ENCODE peak calls at places on chromosomes 12 and 14, in five cellular contexts. X, Q, E, W and V are unnamed samples.
A peak's percentile ranks its signal among the peaks of the same experiment; 100 is the strongest.

GRCh38 chr14:61381589-61381988 is 60.2 kb downstream of the PRKCH start:
- DNase-seq in E (no peak), X (no peak), Q (no peak), W (no peak), V (no peak)

GRCh38 chr14:30272848-30273563 is 286.0 kb upstream of the G2E3 start:
- DNase-seq in W (no peak), E (no peak), Q (no peak), X (no peak), V (no peak)

GRCh38 chr12:56212360-56212759 is 9.4 kb downstream of the RNF41 start:
- DNase-seq in E (no peak), W (no peak), Q (no peak), X (no peak), V (no peak)

GRCh38 chr14:93655078-93655750 is 133.1 kb downstream of the PRIMA1 start:
- DNase-seq in W (no peak), Q (peak; percentile 60), E (no peak), X (no peak), V (no peak)

GRCh38 chr12:6959376-6960290 is 8.5 kb downstream of the PTPN6 start:
- DNase-seq in X (peak; percentile 67), E (no peak), Q (no peak), W (no peak), V (no peak)

GRCh38 chr12:46361667-46362034 is 10.9 kb downstream of the SLC38A2 start:
- DNase-seq in E (no peak), X (no peak), W (no peak), Q (no peak), V (no peak)

GRCh38 chr14:75697371-75697770 is 36.3 kb downstream of the TTLL5 start:
- DNase-seq in Q (no peak), X (no peak), E (no peak), W (no peak), V (no peak)

GRCh38 chr12:29674463-29674862 is 109.3 kb downstream of the TMTC1 start:
- DNase-seq in Q (no peak), W (no peak), X (no peak), E (no peak), V (no peak)

GRCh38 chr12:67096533-67097318 is 172.4 kb upstream of the CAND1 start:
- DNase-seq in X (no peak), Q (no peak), W (no peak), E (no peak), V (no peak)

GRCh38 chr12:45893240-45893639 is 97.1 kb downstream of the SCAF11 start:
- DNase-seq in E (no peak), Q (peak; percentile 13), W (no peak), X (no peak), V (no peak)

GRCh38 chr12:69966839-69967238 is 141.8 kb downstream of the MYRFL start:
- DNase-seq in Q (no peak), X (no peak), E (no peak), W (peak; percentile 41), V (no peak)

GRCh38 chr14:55580401-55581010 is 499 bp downstream of the KTN1 start:
- DNase-seq in E (peak; percentile 47), W (peak; percentile 36), X (peak; percentile 64), Q (no peak), V (peak; percentile 41)

GRCh38 chr14:71235865-71236264 is 328.6 kb downstream of the PCNX1 start:
- DNase-seq in X (peak; percentile 76), E (no peak), W (no peak), Q (no peak), V (no peak)

GRCh38 chr14:93430889-93431670 is at the start of gene UNC79:
- DNase-seq in W (no peak), Q (no peak), E (no peak), X (no peak), V (no peak)

GRCh38 chr12:10211101-10211974 is 1.3 kb upstream of the GABARAPL1 start:
- DNase-seq in W (no peak), E (no peak), Q (no peak), X (peak; percentile 66), V (no peak)

GRCh38 chr12:94803939-94804338 is 153.6 kb upstream of the TMCC3 start:
- DNase-seq in E (no peak), W (no peak), X (no peak), Q (no peak), V (no peak)

GRCh38 chr14:34355584-34356266 is 106.3 kb downstream of the SPTSSA start:
- DNase-seq in X (no peak), Q (peak; percentile 45), W (no peak), E (no peak), V (no peak)

GRCh38 chr12:50765325-50765911 is 1.5 kb downstream of the ATF1 start:
- DNase-seq in E (peak; percentile 57), W (peak; percentile 34), X (no peak), Q (peak; percentile 50), V (peak; percentile 35)

DNA sequence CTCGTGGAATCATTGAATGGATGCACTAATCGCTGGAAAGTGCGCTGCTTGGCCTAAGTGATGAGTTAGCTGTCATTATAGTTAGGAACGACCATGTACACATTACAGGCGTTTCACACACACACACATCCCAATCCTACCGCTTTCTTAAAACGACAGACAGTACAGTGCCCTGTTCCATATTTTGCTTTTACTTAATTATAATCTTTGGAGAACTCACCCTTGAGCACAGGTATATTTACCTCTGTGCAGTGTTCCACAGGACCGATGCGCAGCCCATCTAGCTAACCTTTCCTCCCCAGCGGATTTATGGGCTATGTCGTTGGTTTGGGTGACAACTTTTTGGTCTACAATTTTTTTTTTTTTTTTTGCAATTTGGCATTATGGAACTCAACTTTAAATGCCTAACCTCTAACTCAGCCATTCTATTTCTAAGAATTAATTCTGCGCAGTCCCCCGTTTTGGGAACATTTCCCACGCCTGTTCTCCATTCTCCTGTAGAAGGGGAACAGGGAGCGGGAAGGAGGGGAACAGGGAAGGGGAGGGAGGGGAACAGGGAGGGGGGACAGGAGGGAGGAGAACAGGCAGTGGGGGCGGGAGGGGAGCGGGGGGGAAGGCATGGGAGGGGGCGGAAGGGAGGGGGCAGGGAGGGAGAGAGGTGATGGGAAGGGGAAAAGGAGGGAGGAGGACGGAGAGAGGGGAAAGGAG is 663 bp upstream of the ULK1 start:
- DNase-seq in Q (no peak), W (no peak), E (no peak), X (no peak), V (no peak)
- TF ChIP-seq POLR2AphosphoS5 in Q (no peak), W (no peak), E (no peak), X (no peak), V (no peak)

DNA sequence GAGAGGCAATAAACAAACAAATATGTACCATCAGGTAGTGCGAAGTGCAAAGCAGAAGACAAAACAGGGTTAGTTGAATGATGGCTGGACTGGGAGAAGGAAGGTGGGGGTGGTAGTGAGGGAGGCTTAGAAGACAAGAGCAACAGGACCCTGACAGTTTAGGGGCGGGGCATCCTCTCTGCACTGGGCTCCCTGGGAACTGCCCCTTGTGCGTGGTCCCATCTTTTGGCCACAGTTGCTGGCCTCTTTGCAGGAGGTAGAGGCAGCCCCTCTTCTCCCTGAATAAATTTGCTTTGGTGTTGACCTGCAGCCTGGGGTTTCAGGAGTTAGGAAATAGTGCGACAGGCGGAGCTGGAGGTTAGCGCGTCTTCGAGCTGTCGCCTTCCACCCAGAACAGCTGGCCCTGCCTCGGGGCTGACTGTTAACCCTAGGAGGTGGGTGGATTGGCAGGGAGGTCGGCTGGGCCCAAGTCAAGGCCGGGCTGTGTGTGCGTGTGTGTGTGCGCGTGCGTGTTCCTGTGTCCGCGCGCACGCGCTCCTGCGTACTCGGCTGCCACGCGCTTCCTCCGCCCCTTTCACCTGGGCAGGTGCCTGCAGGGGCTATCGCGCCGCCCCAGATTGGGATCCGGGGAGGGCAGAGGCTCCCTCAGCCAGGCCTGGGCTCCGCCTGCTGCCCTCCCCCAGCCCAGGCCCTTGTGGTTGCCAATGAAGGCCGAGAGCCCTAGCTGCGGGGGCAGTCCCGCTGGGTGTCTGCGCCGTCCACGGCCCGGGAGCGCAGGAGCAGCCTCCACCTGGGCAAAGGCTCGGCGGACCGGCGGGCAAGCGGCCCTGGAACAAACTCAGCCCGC is 180.8 kb downstream of the ADCK1 start:
- DNase-seq in X (no peak), Q (no peak), E (peak; percentile 46), W (peak; percentile 83), V (no peak)
- TF ChIP-seq POLR2A in X (no peak), Q (no peak), E (no peak), W (no peak), V (no peak)

GRCh38 chr14:42214981-42215491 is 608.4 kb downstream of the LRFN5 start:
- DNase-seq in X (no peak), Q (no peak), E (no peak), W (no peak), V (no peak)
- TF ChIP-seq POLR2AphosphoS5 in X (no peak), Q (no peak), E (no peak), W (peak; percentile 83), V (no peak)

GRCh38 chr12:110342157-110342556 is 61.1 kb downstream of the ATP2A2 start:
- DNase-seq in E (no peak), W (no peak), X (no peak), Q (no peak), V (no peak)
- TF ChIP-seq POLR2A in E (no peak), W (no peak), X (no peak), Q (no peak), V (peak; percentile 14)

GRCh38 chr12:124620606-124621295 is 53.3 kb upstream of the NCOR2 start:
- DNase-seq in X (no peak), W (no peak), Q (no peak), E (no peak), V (no peak)

GRCh38 chr12:124622764-124623163 is 55.4 kb upstream of the NCOR2 start:
- DNase-seq in X (no peak), E (no peak), W (no peak), Q (no peak), V (no peak)

GRCh38 chr12:124623344-124623885 is 56.0 kb upstream of the NCOR2 start:
- DNase-seq in Q (no peak), X (no peak), W (no peak), E (no peak), V (no peak)

GRCh38 chr12:124622326-124622725 is 54.9 kb upstream of the NCOR2 start:
- DNase-seq in W (no peak), Q (no peak), E (no peak), X (no peak), V (no peak)

DNA sequence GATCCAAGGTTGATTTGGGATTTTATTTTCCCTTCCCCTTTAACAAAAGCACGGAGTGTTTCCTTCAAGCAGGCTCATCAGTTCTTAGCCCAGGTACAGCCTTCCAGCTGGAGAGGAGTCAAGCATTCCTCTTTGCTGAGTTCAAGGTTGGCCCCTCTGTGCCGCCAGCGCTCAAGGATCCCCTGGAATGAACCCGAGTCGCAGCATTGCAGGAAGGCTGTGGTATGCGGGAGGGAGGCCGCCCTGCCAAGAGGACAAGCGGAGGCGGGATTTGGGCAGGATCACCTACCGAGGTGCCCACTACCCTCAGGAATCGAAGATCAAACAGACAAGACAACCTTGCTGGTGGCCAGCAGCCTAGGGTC is 53.9 kb upstream of the NCOR2 start:
- DNase-seq in X (peak; percentile 87), W (no peak), Q (no peak), E (peak; percentile 41), V (no peak)
- TF ChIP-seq POLR2AphosphoS5 in X (peak; percentile 3), W (no peak), Q (no peak), E (no peak), V (no peak)